ENCODE peak calls at places on chromosomes 7 and 10, in four cellular contexts. J, V, M and D are unnamed samples.

GRCh38 chr10:17668435-17669184 is 24.7 kb downstream of the STAM start:
- DNase-seq in V (no peak), J (no peak), M (no peak), D (peak)

GRCh38 chr7:71238541-71238940 is 106.6 kb downstream of the GALNT17 start:
- DNase-seq in M (no peak), J (no peak), V (no peak), D (no peak)

GRCh38 chr7:80453699-80454340 is 58.0 kb downstream of the GNAT3 start:
- DNase-seq in J (no peak), V (no peak), M (no peak), D (peak)

GRCh38 chr7:100678291-100678984 is 4.9 kb downstream of the GNB2 start:
- DNase-seq in V (no peak), M (no peak), J (peak), D (no peak)

GRCh38 chr7:75836798-75837197 is 23.2 kb upstream of the CCL24 start:
- DNase-seq in V (no peak), J (no peak), M (no peak), D (no peak)

GRCh38 chr7:92832623-92833023 is 3.8 kb downstream of the CDK6 start:
- DNase-seq in M (no peak), J (no peak), V (no peak), D (peak)

GRCh38 chr7:72163266-72163665 is 248.9 kb downstream of the CALN1 start:
- DNase-seq in M (no peak), J (no peak), V (no peak), D (no peak)

GRCh38 chr10:5666324-5667220 is at the start of gene ASB13:
- DNase-seq in V (peak), J (peak), M (peak), D (peak)

GRCh38 chr10:34815174-34816066 is at the start of gene PARD3:
- DNase-seq in M (peak), J (peak), V (peak), D (peak)

GRCh38 chr7:138739859-138740258 is 38.7 kb upstream of the SVOPL start:
- DNase-seq in M (no peak), J (no peak), V (no peak), D (no peak)

GRCh38 chr10:92590623-92591549 is 2.0 kb upstream of the KIF11 start:
- DNase-seq in M (no peak), V (no peak), J (peak), D (peak)

GRCh38 chr10:124739996-124740373 is 4.2 kb downstream of the FAM53B start:
- DNase-seq in J (no peak), M (no peak), V (no peak), D (no peak)

GRCh38 chr7:33050425-33051318 is 11.9 kb downstream of the NT5C3A start:
- DNase-seq in J (no peak), V (no peak), M (no peak), D (peak)

GRCh38 chr7:14691597-14692203 is 210.9 kb downstream of the DGKB start:
- DNase-seq in V (peak), J (peak), M (peak), D (peak)

GRCh38 chr10:103145860-103146466 is 47.1 kb downstream of the NT5C2 start:
- DNase-seq in V (no peak), J (peak), M (peak), D (peak)

GRCh38 chr10:8787649-8788048 is 733.2 kb downstream of the GATA3 start:
- DNase-seq in M (no peak), V (no peak), J (no peak), D (no peak)

GRCh38 chr10:1268856-1269255 is 212.7 kb downstream of the WDR37 start:
- DNase-seq in J (no peak), M (no peak), V (no peak), D (no peak)

GRCh38 chr7:70005885-70006284 is 407.6 kb downstream of the AUTS2 start:
- DNase-seq in M (no peak), J (no peak), V (no peak), D (no peak)

GRCh38 chr10:11180228-11180627 is 162.6 kb downstream of the CELF2 start:
- DNase-seq in V (peak), M (no peak), J (no peak), D (no peak)

GRCh38 chr7:20269726-20270125 is 52.5 kb upstream of the MACC1 start:
- DNase-seq in V (no peak), J (no peak), M (no peak), D (no peak)

GRCh38 chr10:4662576-4663161 is 163.3 kb upstream of the AKR1E2 start:
- DNase-seq in M (no peak), J (no peak), V (no peak), D (no peak)